ENCODE peak calls at places on chromosomes 4 and X, in ten cellular contexts. B is adrenal gland, Z is body of pancreas, D is Peyer's patch, N is stomach, T is IMR-90, S is upper lobe of left lung, P is ovary, Y is transverse colon, G is HepG2. V is an unnamed sample. For H3K36me3, the result is how much of the 10 kb centered on the place peaks cover.

GRCh38 chrX:45788941-45789348 is 588.3 kb upstream of the DIPK2B start:
- DNase-seq in D (no peak), Z (no peak), Y (no peak), P (no peak), S (peak), G (no peak), B (no peak), N (no peak), T (peak), V (peak)

GRCh38 chrX:102739642-102740041 is 19.1 kb downstream of the GPRASP3 start:
- DNase-seq in S (no peak), T (peak), P (no peak), D (no peak), G (no peak), Y (no peak), B (no peak), N (no peak), Z (no peak), V (no peak)

GRCh38 chrX:110180928-110181310 is 137.0 kb downstream of the AMMECR1 start:
- DNase-seq in Y (no peak), G (no peak), S (no peak), P (no peak), T (peak), D (no peak), B (no peak), Z (no peak), N (no peak), V (no peak)

GRCh38 chr4:184417802-184418511 is 56.4 kb downstream of the IRF2 start:
- DNase-seq in B (no peak), T (peak), P (no peak), Y (no peak), N (no peak), Z (no peak), D (no peak), G (peak), S (no peak), V (no peak)

GRCh38 chr4:148642907-148643306 is 200.7 kb upstream of the NR3C2 start:
- DNase-seq in S (no peak), P (no peak), N (no peak), T (no peak), G (no peak), Y (no peak), B (no peak), Z (no peak), D (no peak), V (no peak)

GRCh38 chr4:173527103-173527876 is 2.7 kb downstream of the HAND2 start:
- DNase-seq in T (no peak), Y (no peak), S (peak), D (no peak), N (no peak), Z (no peak), P (no peak), B (no peak), G (no peak), V (no peak)

GRCh38 chr4:140309124-140309870 is 64.1 kb upstream of the SCOC start:
- DNase-seq in B (peak), S (no peak), T (peak), G (no peak), Y (no peak), P (no peak), D (no peak), Z (peak), N (no peak), V (peak)

GRCh38 chrX:14927391-14927790 is 54.2 kb downstream of the MOSPD2 start:
- DNase-seq in P (no peak), G (no peak), T (peak), S (no peak), Z (no peak), Y (no peak), D (no peak), B (no peak), N (no peak), V (no peak)

GRCh38 chr4:57064811-57065711 is 45.1 kb downstream of the IGFBP7 start:
- DNase-seq in T (peak), B (no peak), Z (peak), G (no peak), N (peak), Y (peak), P (peak), D (no peak), S (peak), V (peak)

GRCh38 chrX:113274345-113274744 is 433.7 kb upstream of the AMOT start:
- DNase-seq in G (no peak), P (no peak), N (no peak), Z (no peak), Y (no peak), B (no peak), D (no peak), S (no peak), T (no peak), V (no peak)

GRCh38 chr4:95563638-95564337 is 15.0 kb upstream of the UNC5C start:
- DNase-seq in N (no peak), T (no peak), Y (no peak), Z (no peak), D (no peak), S (no peak), B (no peak), P (no peak), G (no peak), V (no peak)

GRCh38 chrX:149948001-149948400 is 9.7 kb upstream of the EOLA2 start:
- DNase-seq in S (no peak), Z (no peak), B (no peak), D (no peak), T (no peak), P (no peak), G (no peak), N (no peak), Y (no peak), V (no peak)

GRCh38 chrX:101062171-101062570 is 10.3 kb upstream of the TRMT2B start:
- DNase-seq in B (no peak), Y (no peak), N (no peak), T (peak), G (no peak), D (no peak), Z (no peak), S (no peak), P (no peak), V (no peak)

GRCh38 chrX:96430756-96431455 is 253.7 kb upstream of the DIAPH2 start:
- DNase-seq in P (no peak), T (no peak), S (no peak), B (no peak), N (no peak), D (no peak), G (no peak), Y (no peak), Z (no peak), V (no peak)

GRCh38 chr4:4981427-4981826 is 37.8 kb downstream of the CYTL1 start:
- DNase-seq in B (no peak), N (no peak), Y (no peak), P (no peak), D (no peak), Z (no peak), T (no peak), G (no peak), S (no peak), V (peak)

GRCh38 chr4:133186845-133187244 is 37.8 kb downstream of the PCDH10 start:
- DNase-seq in Y (no peak), N (no peak), B (no peak), P (no peak), Z (no peak), S (no peak), G (no peak), D (no peak), T (peak), V (no peak)

GRCh38 chrX:94901849-94902248 is 1227.8 kb downstream of the FAM133A start:
- DNase-seq in B (no peak), G (no peak), T (no peak), S (no peak), Z (no peak), N (no peak), P (no peak), D (no peak), Y (no peak), V (no peak)

GRCh38 chrX:71618303-71618721 is at the start of gene CXCR3:
- DNase-seq in N (no peak), Y (peak), S (peak), Z (peak), T (no peak), D (no peak), B (peak), P (no peak), G (no peak), V (no peak)

GRCh38 chr4:141046255-141046654 is 87.0 kb downstream of the RNF150 start:
- DNase-seq in P (peak), S (no peak), Y (no peak), D (no peak), Z (no peak), N (no peak), T (peak), G (peak), B (no peak), V (no peak)

GRCh38 chr4:115515379-115516171 is 402.2 kb upstream of the NDST4 start:
- DNase-seq in D (no peak), B (no peak), N (no peak), P (no peak), G (no peak), S (no peak), Y (no peak), Z (no peak), T (no peak), V (no peak)

DNA sequence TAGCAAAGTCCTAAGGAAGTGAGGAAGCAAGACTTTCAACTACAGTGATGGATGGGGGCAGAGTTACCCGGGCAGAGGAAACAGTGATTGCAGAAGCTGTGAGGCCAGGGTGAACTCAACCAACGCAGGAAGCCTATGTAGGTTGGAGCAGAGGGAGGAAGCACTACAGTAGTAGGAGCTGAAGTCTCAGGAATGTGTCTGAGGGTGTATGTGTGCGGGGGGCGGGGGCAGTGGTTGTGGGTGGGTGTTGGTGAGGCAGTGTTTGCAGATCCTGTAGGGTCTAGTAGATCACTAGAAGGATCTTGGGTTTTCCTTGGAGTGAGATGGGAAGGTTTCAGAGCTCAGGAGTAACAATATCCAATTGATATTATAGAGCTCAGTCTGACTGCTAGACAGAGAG is 9.9 kb upstream of the MID1 start:
- DNase-seq in S (no peak), Y (no peak), B (no peak), P (no peak), N (no peak), T (no peak), D (no peak), Z (no peak), G (no peak), V (no peak)
- TF ChIP-seq POLR2A in S (no peak), Y (no peak), B (no peak), P (no peak), N (no peak), T (no peak), D (no peak), Z (no peak), G (no peak), V (no peak)

GRCh38 chrX:155231163-155231562 is 14.9 kb downstream of the VBP1 start:
- DNase-seq in G (no peak), P (no peak), N (no peak), Y (no peak), S (no peak), D (no peak), T (no peak), B (no peak), Z (no peak), V (no peak)

GRCh38 chrX:155237719-155238118 is 21.5 kb downstream of the VBP1 start:
- DNase-seq in T (no peak), G (no peak), B (no peak), P (no peak), Z (no peak), S (no peak), Y (no peak), N (no peak), D (no peak), V (no peak)

GRCh38 chrX:155235891-155236290 is 19.6 kb downstream of the VBP1 start:
- DNase-seq in B (no peak), Y (no peak), D (no peak), P (no peak), G (peak), T (no peak), Z (no peak), S (no peak), N (no peak), V (no peak)
- H3K36me3 ChIP-seq in B (under half), Y (under half), D (under half), P (under half), G (under half), T (under half), Z (under half), S (under half), N (under half), V (under half)

GRCh38 chr4:112348488-112349158 is 51.5 kb downstream of the ALPK1 start:
- DNase-seq in D (no peak), B (peak), P (no peak), G (peak), Y (no peak), S (no peak), T (peak), Z (peak), N (no peak), V (peak)
- TF ChIP-seq CTCF in D (no peak), B (no peak), P (no peak), G (peak), Y (no peak), S (no peak), T (peak), Z (no peak), N (no peak), V (no peak)

DNA sequence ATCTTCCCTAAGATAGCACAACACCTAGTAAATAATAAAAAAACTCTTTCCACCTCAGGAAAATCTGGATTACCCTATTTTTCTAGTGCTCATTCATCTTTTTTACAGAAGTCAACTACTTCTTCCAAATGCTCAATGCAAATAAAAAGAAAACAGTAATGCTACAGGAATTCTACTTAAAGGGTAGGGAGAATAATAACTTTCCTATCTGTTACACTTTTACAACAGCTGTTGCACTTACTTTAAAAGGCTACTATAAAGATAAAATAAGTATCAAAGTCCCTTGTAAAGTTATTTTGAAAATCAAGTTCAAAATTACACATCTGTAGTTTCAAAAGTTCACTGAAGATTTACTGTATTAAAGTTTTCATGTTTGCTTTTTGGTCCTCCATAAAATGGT is 37.6 kb downstream of the THOC2 start:
- DNase-seq in P (no peak), N (no peak), B (no peak), T (no peak), S (no peak), G (no peak), Y (no peak), D (no peak), Z (no peak), V (no peak)
- TF ChIP-seq POLR2A in P (no peak), N (no peak), B (no peak), T (no peak), S (no peak), G (no peak), Y (no peak), D (no peak), Z (no peak), V (no peak)

GRCh38 chr4:7771056-7771455 is 168.6 kb downstream of the AFAP1 start:
- DNase-seq in G (no peak), T (no peak), P (no peak), D (no peak), B (no peak), Y (no peak), S (peak), N (no peak), Z (no peak), V (no peak)
- H3K36me3 ChIP-seq in G (under half), T (half or more), P (under half), D (under half), B (under half), Y (under half), S (under half), N (half or more), Z (under half), V (under half)

DNA sequence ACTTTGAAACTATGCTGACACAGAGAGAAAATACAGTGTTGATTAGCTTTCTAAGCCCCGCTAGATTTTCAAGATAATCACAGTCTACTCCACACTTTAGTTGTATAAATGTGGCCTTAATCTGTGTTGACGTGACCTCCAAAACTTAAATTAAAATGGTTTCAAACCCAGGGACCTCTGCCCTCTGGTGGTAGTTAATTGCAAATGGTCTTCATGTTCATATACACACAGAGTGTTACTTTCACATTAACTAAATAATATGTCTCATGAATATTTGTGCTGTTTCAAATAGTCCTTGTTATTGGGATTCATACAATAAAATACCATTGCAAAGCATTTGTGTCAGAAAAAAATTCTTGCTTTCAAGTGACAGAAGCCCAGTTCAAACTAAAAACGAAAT is 64.3 kb downstream of the TASL start:
- DNase-seq in N (no peak), S (no peak), Z (no peak), D (no peak), G (peak), B (no peak), P (no peak), Y (no peak), T (no peak), V (no peak)
- TF ChIP-seq CTCF in N (no peak), S (no peak), Z (peak), D (no peak), G (peak), B (peak), P (no peak), Y (peak), T (peak), V (no peak)

DNA sequence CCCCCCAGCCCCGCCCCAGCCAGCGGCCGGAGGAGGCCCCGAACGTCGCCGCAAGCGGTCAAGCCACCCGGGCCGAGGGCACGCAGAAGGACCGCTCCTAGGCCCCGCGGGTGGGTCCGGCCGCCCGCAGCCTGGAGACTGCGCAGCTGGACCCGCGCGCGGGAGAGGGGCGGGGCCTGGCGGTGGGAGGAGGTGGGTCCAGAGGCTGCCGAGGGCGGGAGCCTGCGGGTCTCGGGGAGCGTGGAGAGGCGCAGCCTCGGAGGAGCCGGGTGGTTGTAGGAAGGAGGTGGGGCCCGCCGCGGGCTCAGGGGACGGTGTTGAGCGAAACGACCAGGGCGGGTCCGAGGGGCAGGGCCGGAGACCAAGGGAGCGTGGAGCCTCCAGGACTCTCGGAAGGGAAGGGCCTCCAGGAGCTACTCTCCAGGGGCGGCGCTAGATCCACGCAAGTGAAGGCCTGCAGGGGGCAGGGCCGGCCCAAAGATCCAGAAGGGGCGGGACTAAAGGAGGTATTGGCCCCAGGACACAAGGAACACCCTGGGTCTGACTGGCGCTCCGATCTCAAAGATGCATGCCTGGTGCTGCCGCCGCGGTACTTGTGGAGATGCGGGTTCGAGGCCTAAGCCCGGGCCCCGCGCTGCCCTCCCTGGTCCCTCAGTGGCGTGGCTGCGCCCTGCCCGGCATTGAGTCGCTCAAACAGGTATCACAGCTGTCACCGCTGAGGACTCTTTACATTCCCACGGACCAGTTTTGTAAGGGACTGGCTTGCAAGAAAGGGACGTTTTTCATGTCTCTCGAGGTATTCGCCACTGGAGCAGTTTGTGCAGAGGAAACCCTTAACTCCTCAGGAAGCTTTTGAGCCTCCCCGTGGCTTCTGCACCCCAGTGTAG is 5.9 kb downstream of the TIMM17B start:
- DNase-seq in S (peak), Y (peak), Z (peak), D (peak), T (peak), P (peak), N (peak), G (peak), B (peak), V (peak)
- TF ChIP-seq POLR2A in S (peak), Y (peak), Z (peak), D (peak), T (no peak), P (peak), N (no peak), G (no peak), B (peak), V (no peak)

DNA sequence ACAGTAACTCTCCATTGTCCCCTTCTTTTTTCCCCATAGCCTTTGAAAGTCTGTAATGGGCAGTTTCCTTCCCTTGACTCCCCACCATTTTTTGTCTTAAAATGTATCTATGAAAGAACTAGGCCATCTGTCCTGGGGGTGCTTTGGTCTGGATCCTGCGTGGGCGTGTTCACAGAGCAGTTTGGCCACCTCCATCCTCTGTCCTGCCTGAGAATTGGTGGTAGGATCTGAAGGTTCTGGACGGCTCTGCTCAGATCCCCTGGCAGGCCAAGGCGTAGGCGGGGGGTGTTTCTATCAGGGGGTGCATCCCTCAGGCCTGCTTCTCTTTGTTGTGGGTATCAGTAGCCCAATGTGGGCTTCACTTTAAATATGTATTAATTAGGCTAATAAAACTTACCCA is 107.1 kb downstream of the FAM193A start:
- DNase-seq in G (no peak), Z (no peak), B (no peak), T (no peak), S (no peak), N (peak), P (no peak), D (no peak), Y (no peak), V (no peak)
- H3K36me3 ChIP-seq in G (half or more), Z (under half), B (half or more), T (half or more), S (under half), N (half or more), P (under half), D (under half), Y (under half), V (half or more)

GRCh38 chr4:137610960-137611359 is 78.7 kb upstream of the PCDH18 start:
- DNase-seq in T (peak), P (no peak), N (no peak), G (peak), D (no peak), S (no peak), Z (no peak), Y (no peak), B (no peak), V (no peak)
- TF ChIP-seq CTCF in T (peak), P (no peak), N (no peak), G (no peak), D (no peak), S (no peak), Z (no peak), Y (no peak), B (peak), V (no peak)